ENCODE peak calls at places on chromosomes 6 and 20, in four cellular contexts. One of them, this sample, is unnamed.

GRCh38 chr20:25987073-25987927 is 290.6 kb upstream of the ZNF337 start:
- DNase-seq in pancreas: peak; percentile 22
- DNase-seq in heart left ventricle: peak; percentile 43
- DNase-seq in brain microvascular endothelial cell: peak; percentile 35
- DNase-seq in this sample: peak; percentile 41

GRCh38 chr6:56314683-56315523 is 67.5 kb upstream of the COL21A1 start:
- DNase-seq in heart left ventricle: no peak
- DNase-seq in brain microvascular endothelial cell: peak; percentile 53
- DNase-seq in pancreas: peak; percentile 10
- DNase-seq in this sample: peak; percentile 70

GRCh38 chr20:6588296-6588695 is 179.2 kb upstream of the BMP2 start:
- DNase-seq in heart left ventricle: no peak
- DNase-seq in pancreas: no peak
- DNase-seq in brain microvascular endothelial cell: peak; percentile 77
- DNase-seq in this sample: peak; percentile 47

GRCh38 chr6:127464881-127465459 is 5.8 kb upstream of the KIAA0408 start:
- DNase-seq in heart left ventricle: peak; percentile 57
- DNase-seq in brain microvascular endothelial cell: peak; percentile 61
- DNase-seq in pancreas: peak; percentile 37
- DNase-seq in this sample: peak; percentile 61

GRCh38 chr6:109304284-109305015 is 77.8 kb downstream of the CD164 start:
- DNase-seq in heart left ventricle: no peak
- DNase-seq in pancreas: no peak
- DNase-seq in brain microvascular endothelial cell: no peak
- DNase-seq in this sample: no peak

GRCh38 chr6:63395388-63395787 is 75.6 kb upstream of the LGSN start:
- DNase-seq in pancreas: no peak
- DNase-seq in brain microvascular endothelial cell: no peak
- DNase-seq in heart left ventricle: no peak
- DNase-seq in this sample: no peak

GRCh38 chr20:8421981-8422380 is 289.9 kb downstream of the PLCB1 start:
- DNase-seq in pancreas: no peak
- DNase-seq in heart left ventricle: no peak
- DNase-seq in brain microvascular endothelial cell: no peak
- DNase-seq in this sample: peak; percentile 46

GRCh38 chr6:66048684-66049474 is 341.9 kb upstream of the EYS start:
- DNase-seq in brain microvascular endothelial cell: no peak
- DNase-seq in heart left ventricle: no peak
- DNase-seq in pancreas: no peak
- DNase-seq in this sample: no peak

GRCh38 chr6:122429328-122429727 is 29.9 kb downstream of the HSF2 start:
- DNase-seq in brain microvascular endothelial cell: no peak
- DNase-seq in pancreas: no peak
- DNase-seq in heart left ventricle: no peak
- DNase-seq in this sample: no peak

GRCh38 chr6:48111143-48111506 is at the start of gene PTCHD4:
- DNase-seq in heart left ventricle: peak; percentile 11
- DNase-seq in pancreas: no peak
- DNase-seq in brain microvascular endothelial cell: peak; percentile 32
- DNase-seq in this sample: peak; percentile 18

GRCh38 chr20:23995905-23996666 is 7.5 kb upstream of the GGTLC1 start:
- DNase-seq in pancreas: peak; percentile 24
- DNase-seq in brain microvascular endothelial cell: peak; percentile 4
- DNase-seq in heart left ventricle: peak; percentile 25
- DNase-seq in this sample: peak; percentile 10

GRCh38 chr6:30726506-30727413 is 6.6 kb downstream of the TUBB start:
- DNase-seq in brain microvascular endothelial cell: no peak
- DNase-seq in heart left ventricle: no peak
- DNase-seq in pancreas: no peak
- DNase-seq in this sample: no peak

GRCh38 chr20:32365560-32365959 is 7.4 kb downstream of the ASXL1 start:
- DNase-seq in heart left ventricle: no peak
- DNase-seq in brain microvascular endothelial cell: no peak
- DNase-seq in pancreas: no peak
- DNase-seq in this sample: no peak

GRCh38 chr20:4638826-4639225 is 82.9 kb upstream of the PRND start:
- DNase-seq in pancreas: no peak
- DNase-seq in brain microvascular endothelial cell: no peak
- DNase-seq in heart left ventricle: no peak
- DNase-seq in this sample: no peak

GRCh38 chr6:28940859-28941680 is 17.3 kb upstream of the TRIM27 start:
- DNase-seq in pancreas: peak; percentile 37
- DNase-seq in brain microvascular endothelial cell: peak; percentile 88
- DNase-seq in heart left ventricle: peak; percentile 79
- DNase-seq in this sample: peak; percentile 71

GRCh38 chr6:107114872-107115694 is at the start of gene BEND3:
- DNase-seq in heart left ventricle: no peak
- DNase-seq in brain microvascular endothelial cell: no peak
- DNase-seq in pancreas: peak; percentile 37
- DNase-seq in this sample: no peak

GRCh38 chr6:36071281-36071680 is 43.7 kb downstream of the MAPK14 start:
- DNase-seq in pancreas: no peak
- DNase-seq in brain microvascular endothelial cell: no peak
- DNase-seq in heart left ventricle: no peak
- DNase-seq in this sample: no peak

GRCh38 chr6:158283304-158284005 is 28.8 kb upstream of the TULP4 start:
- DNase-seq in brain microvascular endothelial cell: peak; percentile 64
- DNase-seq in pancreas: no peak
- DNase-seq in heart left ventricle: no peak
- DNase-seq in this sample: no peak

GRCh38 chr20:44723391-44723790 is 8.2 kb downstream of the CCN5 start:
- DNase-seq in heart left ventricle: no peak
- DNase-seq in pancreas: no peak
- DNase-seq in brain microvascular endothelial cell: no peak
- DNase-seq in this sample: no peak

GRCh38 chr20:6768228-6769185 is 1.0 kb downstream of the BMP2 start:
- DNase-seq in heart left ventricle: peak; percentile 28
- DNase-seq in pancreas: peak; percentile 26
- DNase-seq in brain microvascular endothelial cell: peak; percentile 16
- DNase-seq in this sample: no peak

GRCh38 chr6:151803743-151804142 is 3.7 kb upstream of the ESR1 start:
- DNase-seq in pancreas: no peak
- DNase-seq in heart left ventricle: no peak
- DNase-seq in brain microvascular endothelial cell: no peak
- DNase-seq in this sample: no peak

GRCh38 chr6:151804585-151805285 is 2.7 kb upstream of the ESR1 start:
- DNase-seq in brain microvascular endothelial cell: no peak
- DNase-seq in pancreas: no peak
- DNase-seq in heart left ventricle: no peak
- DNase-seq in this sample: no peak

GRCh38 chr6:151806757-151807512 is 547 bp upstream of the ESR1 start:
- DNase-seq in brain microvascular endothelial cell: peak; percentile 51
- DNase-seq in pancreas: no peak
- DNase-seq in heart left ventricle: no peak
- DNase-seq in this sample: no peak

GRCh38 chr6:151807513-151808330 is at the start of gene ESR1:
- DNase-seq in brain microvascular endothelial cell: peak; percentile 15
- DNase-seq in heart left ventricle: no peak
- DNase-seq in pancreas: no peak
- DNase-seq in this sample: peak; percentile 19

DNA sequence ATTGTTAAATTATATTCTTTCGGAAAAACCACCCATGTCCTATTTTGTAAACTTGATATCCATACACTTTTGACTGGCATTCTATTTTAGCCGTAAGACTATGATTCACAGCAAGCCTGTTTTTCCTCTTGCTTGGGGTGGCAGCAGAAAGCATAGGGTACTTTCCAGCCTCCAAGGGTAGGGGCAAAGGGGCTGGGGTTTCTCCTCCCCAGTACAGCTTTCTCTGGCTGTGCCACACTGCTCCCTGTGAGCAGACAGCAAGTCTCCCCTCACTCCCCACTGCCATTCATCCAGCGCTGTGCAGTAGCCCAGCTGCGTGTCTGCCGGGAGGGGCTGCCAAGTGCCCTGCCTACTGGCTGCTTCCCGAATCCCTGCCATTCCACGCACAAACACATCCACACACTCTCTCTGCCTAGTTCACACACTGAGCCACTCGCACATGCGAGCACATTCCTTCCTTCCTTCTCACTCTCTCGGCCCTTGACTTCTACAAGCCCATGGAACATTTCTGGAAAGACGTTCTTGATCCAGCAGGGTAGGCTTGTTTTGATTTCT is 2.1 kb upstream of the ESR1 start:
- DNase-seq in heart left ventricle: peak; percentile 13
- DNase-seq in brain microvascular endothelial cell: no peak
- DNase-seq in pancreas: no peak
- DNase-seq in this sample: peak; percentile 16
- H3K4me3 ChIP-seq in heart left ventricle: no peak overlapping the region
- H3K4me3 ChIP-seq in brain microvascular endothelial cell: no peak overlapping the region
- H3K4me3 ChIP-seq in pancreas: no peak overlapping the region
- H3K4me3 ChIP-seq in this sample: no peak overlapping the region

GRCh38 chr20:33667245-33668086 is 723 bp downstream of the ACTL10 start:
- DNase-seq in pancreas: peak; percentile 74
- DNase-seq in brain microvascular endothelial cell: peak; percentile 54
- DNase-seq in heart left ventricle: no peak
- DNase-seq in this sample: peak; percentile 74
- TF ChIP-seq CTCF in pancreas: no peak
- TF ChIP-seq CTCF in brain microvascular endothelial cell: no peak
- TF ChIP-seq CTCF in heart left ventricle: peak; percentile 90
- TF ChIP-seq CTCF in this sample: no peak

GRCh38 chr20:57009775-57010174 is 256.7 kb downstream of the BMP7 start:
- DNase-seq in pancreas: no peak
- DNase-seq in heart left ventricle: no peak
- DNase-seq in brain microvascular endothelial cell: no peak
- DNase-seq in this sample: no peak
- H3K4me3 ChIP-seq in pancreas: no peak overlapping the region
- H3K4me3 ChIP-seq in heart left ventricle: no peak overlapping the region
- H3K4me3 ChIP-seq in brain microvascular endothelial cell: no peak overlapping the region
- H3K4me3 ChIP-seq in this sample: no peak overlapping the region

GRCh38 chr20:56957737-56958553 is 308.5 kb downstream of the BMP7 start:
- DNase-seq in brain microvascular endothelial cell: no peak
- DNase-seq in heart left ventricle: no peak
- DNase-seq in pancreas: no peak
- DNase-seq in this sample: no peak
- TF ChIP-seq CTCF in brain microvascular endothelial cell: peak; percentile 7
- TF ChIP-seq CTCF in heart left ventricle: no peak
- TF ChIP-seq CTCF in pancreas: no peak
- TF ChIP-seq CTCF in this sample: no peak

DNA sequence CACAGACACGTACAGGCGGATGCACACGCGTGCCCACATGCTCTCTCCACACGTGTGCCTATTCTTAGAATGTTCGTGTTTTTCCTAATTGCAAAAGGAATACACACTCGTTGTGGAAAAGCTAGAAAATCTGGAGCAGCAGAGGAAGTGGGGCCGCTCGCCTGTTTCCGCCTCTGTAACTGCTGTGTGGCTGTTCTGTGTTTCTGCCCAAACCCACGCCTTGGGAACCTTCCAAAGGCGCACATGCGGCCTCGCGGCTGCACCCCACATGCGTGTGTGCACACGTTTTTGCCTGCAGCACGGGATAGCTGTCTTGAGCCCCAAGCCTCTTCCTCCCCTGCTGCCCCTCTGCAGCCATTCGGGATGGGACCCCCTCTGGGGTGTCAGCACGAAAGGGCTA is 12.2 kb downstream of the SLC17A9 start:
- DNase-seq in pancreas: no peak
- DNase-seq in brain microvascular endothelial cell: no peak
- DNase-seq in heart left ventricle: no peak
- DNase-seq in this sample: no peak
- H3K4me3 ChIP-seq in pancreas: no peak overlapping the region
- H3K4me3 ChIP-seq in brain microvascular endothelial cell: no peak overlapping the region
- H3K4me3 ChIP-seq in heart left ventricle: no peak overlapping the region
- H3K4me3 ChIP-seq in this sample: no peak overlapping the region

GRCh38 chr6:71190809-71191208 is 97.8 kb upstream of the OGFRL1 start:
- DNase-seq in heart left ventricle: no peak
- DNase-seq in pancreas: no peak
- DNase-seq in brain microvascular endothelial cell: no peak
- DNase-seq in this sample: peak; percentile 18
- TF ChIP-seq CTCF in heart left ventricle: peak; percentile 40
- TF ChIP-seq CTCF in pancreas: peak; percentile 8
- TF ChIP-seq CTCF in brain microvascular endothelial cell: no peak
- TF ChIP-seq CTCF in this sample: peak; percentile 18

DNA sequence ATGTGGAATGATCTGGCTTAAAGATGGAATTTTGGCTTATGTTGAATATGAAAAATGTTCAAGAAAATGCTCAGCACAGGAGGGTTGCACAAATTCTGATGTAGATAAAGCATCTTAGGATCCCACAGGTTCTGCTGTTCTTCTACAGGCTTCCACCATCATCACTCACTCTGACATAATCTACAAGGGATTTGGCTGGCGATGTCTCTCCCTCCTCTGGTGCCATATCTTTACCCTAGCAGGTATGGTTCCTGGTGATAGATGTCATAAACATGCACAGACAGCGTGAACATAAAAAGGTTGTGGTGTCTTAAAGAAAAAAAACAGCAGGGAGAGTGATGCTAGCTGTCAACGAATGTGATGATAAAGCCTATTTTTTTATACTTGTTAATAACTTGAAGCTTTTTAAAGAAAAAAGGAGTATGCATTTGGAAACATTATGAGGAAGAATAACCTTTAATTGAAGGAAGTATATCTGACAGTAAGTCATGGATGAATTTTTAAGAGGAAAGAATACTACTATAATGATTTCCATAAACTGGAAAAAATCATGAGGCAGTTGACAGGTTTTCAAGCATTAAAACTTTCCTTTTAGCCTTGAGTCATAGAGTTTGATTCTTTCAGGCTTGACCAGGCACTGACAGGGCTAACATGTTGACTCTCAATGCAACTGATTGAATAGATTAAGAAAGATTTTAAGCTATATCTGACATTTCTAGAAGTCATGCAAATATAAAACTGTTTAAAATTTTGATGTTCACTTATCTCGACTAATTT is 50.1 kb downstream of the OGFRL1 start:
- DNase-seq in brain microvascular endothelial cell: no peak
- DNase-seq in pancreas: no peak
- DNase-seq in heart left ventricle: no peak
- DNase-seq in this sample: no peak
- H3K4me3 ChIP-seq in brain microvascular endothelial cell: no peak overlapping the region
- H3K4me3 ChIP-seq in pancreas: no peak overlapping the region
- H3K4me3 ChIP-seq in heart left ventricle: no peak overlapping the region
- H3K4me3 ChIP-seq in this sample: no peak overlapping the region

GRCh38 chr6:112253842-112254816 is at the start of gene LAMA4:
- DNase-seq in pancreas: peak; percentile 9
- DNase-seq in brain microvascular endothelial cell: peak; percentile 87
- DNase-seq in heart left ventricle: peak; percentile 66
- DNase-seq in this sample: peak; percentile 64
- TF ChIP-seq CTCF in pancreas: no peak
- TF ChIP-seq CTCF in brain microvascular endothelial cell: peak; percentile 3
- TF ChIP-seq CTCF in heart left ventricle: no peak
- TF ChIP-seq CTCF in this sample: no peak

DNA sequence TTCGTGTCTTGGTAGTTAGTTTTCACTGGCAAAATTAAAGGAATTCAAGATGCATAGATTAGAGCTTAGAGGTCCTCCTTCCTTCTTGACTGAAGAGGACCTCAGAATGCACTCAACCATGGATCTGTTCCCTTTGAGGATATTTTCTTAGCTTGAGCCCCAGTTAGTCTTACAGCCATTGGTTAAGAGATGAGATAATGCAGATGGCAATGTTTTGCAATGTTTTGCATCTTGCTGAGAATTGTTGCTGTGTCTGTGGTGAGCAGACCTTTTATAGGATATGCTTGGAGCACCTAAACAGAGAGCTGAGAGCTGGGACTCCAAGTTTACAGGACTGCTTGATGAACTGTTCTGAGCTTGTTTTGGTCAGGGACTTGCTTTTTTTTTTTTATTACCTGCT is 107.5 kb downstream of the TMEM170B start:
- DNase-seq in brain microvascular endothelial cell: no peak
- DNase-seq in heart left ventricle: no peak
- DNase-seq in pancreas: no peak
- DNase-seq in this sample: no peak
- H3K4me3 ChIP-seq in brain microvascular endothelial cell: no peak overlapping the region
- H3K4me3 ChIP-seq in heart left ventricle: no peak overlapping the region
- H3K4me3 ChIP-seq in pancreas: no peak overlapping the region
- H3K4me3 ChIP-seq in this sample: no peak overlapping the region

This sample was measured in foreskin fibroblast.